ENCODE peak calls at places on chromosomes 1 and 21, in five cellular contexts. G is cardiac muscle cell; I is NCI-H345; S is EL; Q is stimulated activated CD4-positive, alpha-beta T cell treated with anti-CD3 and anti-CD28 coated beads, TNF-alpha, amount 100 ng/mL, for 48 hours. J is an unnamed sample.

GRCh38 chr1:103106426-103107321 is 1.6 kb downstream of the COL11A1 start:
- DNase-seq in G (peak), I (peak), S (peak), Q (no peak), J (peak)

GRCh38 chr1:89519779-89520358 is 4.8 kb upstream of the LRRC8B start:
- DNase-seq in G (peak), I (peak), S (peak), Q (no peak), J (peak)

GRCh38 chr1:236156512-236157208 is 14.3 kb downstream of the GPR137B start:
- DNase-seq in G (no peak), I (no peak), S (no peak), Q (no peak), J (no peak)

GRCh38 chr1:17289756-17290155 is 18.2 kb upstream of the PADI4 start:
- DNase-seq in G (no peak), I (no peak), S (peak), Q (no peak), J (peak)

GRCh38 chr1:229862017-229862774 is 204.8 kb upstream of the GALNT2 start:
- DNase-seq in G (peak), I (no peak), S (no peak), Q (no peak), J (no peak)

GRCh38 chr1:38029081-38029681 is 16.6 kb downstream of the UTP11 start:
- DNase-seq in G (peak), I (peak), S (no peak), Q (no peak), J (no peak)

GRCh38 chr21:36688324-36688723 is 10.6 kb upstream of the SIM2 start:
- DNase-seq in G (no peak), I (no peak), S (no peak), Q (no peak), J (no peak)

GRCh38 chr1:54249798-54250497 is 50.0 kb downstream of the MRPL37 start:
- DNase-seq in G (no peak), I (no peak), S (peak), Q (no peak), J (peak)

GRCh38 chr1:108663074-108663473 is 2.2 kb upstream of the HENMT1 start:
- DNase-seq in G (no peak), I (no peak), S (no peak), Q (no peak), J (no peak)

GRCh38 chr1:231171623-231172197 is 9.9 kb downstream of the TRIM67 start:
- DNase-seq in G (no peak), I (no peak), S (peak), Q (no peak), J (peak)

GRCh38 chr1:209648931-209649776 is 3.1 kb downstream of the LAMB3 start:
- DNase-seq in G (no peak), I (no peak), S (peak), Q (no peak), J (peak)

GRCh38 chr1:41537788-41538351 is 53.4 kb upstream of the EDN2 start:
- DNase-seq in G (peak), I (peak), S (peak), Q (no peak), J (peak)

GRCh38 chr1:108892356-108893140 is 15.8 kb downstream of the GPSM2 start:
- DNase-seq in G (no peak), I (no peak), S (peak), Q (no peak), J (peak)

GRCh38 chr1:94070746-94071318 is 50.1 kb downstream of the ABCA4 start:
- DNase-seq in G (no peak), I (no peak), S (no peak), Q (no peak), J (no peak)

GRCh38 chr1:30696831-30697230 is 26.6 kb downstream of the MATN1 start:
- DNase-seq in G (no peak), I (no peak), S (no peak), Q (no peak), J (no peak)

GRCh38 chr1:226132731-226133503 is 53.6 kb downstream of the ACBD3 start:
- DNase-seq in G (no peak), I (no peak), S (no peak), Q (no peak), J (no peak)

GRCh38 chr1:171138973-171139372 is 46.1 kb upstream of the FMO2 start:
- DNase-seq in G (no peak), I (no peak), S (no peak), Q (no peak), J (no peak)

GRCh38 chr1:183893561-183894289 is 88.8 kb downstream of the RGL1 start:
- DNase-seq in G (peak), I (no peak), S (no peak), Q (no peak), J (no peak)

GRCh38 chr1:27102707-27103468 is 52.0 kb downstream of the SLC9A1 start:
- DNase-seq in G (peak), I (peak), S (peak), Q (peak), J (peak)

GRCh38 chr1:94079991-94080388 is 41.0 kb downstream of the ABCA4 start:
- DNase-seq in G (no peak), I (no peak), S (no peak), Q (no peak), J (no peak)

GRCh38 chr1:32861904-32862698 is 8.6 kb downstream of the FNDC5 start:
- DNase-seq in G (no peak), I (no peak), S (peak), Q (no peak), J (peak)

GRCh38 chr1:227447531-227447990 is 115.8 kb upstream of the ZNF678 start:
- DNase-seq in G (no peak), I (no peak), S (peak), Q (no peak), J (no peak)

GRCh38 chr21:38139380-38140168 is 117.2 kb upstream of the KCNJ15 start:
- DNase-seq in G (no peak), I (no peak), S (peak), Q (no peak), J (peak)

GRCh38 chr21:36155603-36156338 is 853 bp upstream of the DOP1B start:
- DNase-seq in G (no peak), I (peak), S (no peak), Q (no peak), J (no peak)

GRCh38 chr21:39676054-39676771 is 63.5 kb downstream of the B3GALT5 start:
- DNase-seq in G (peak), I (peak), S (no peak), Q (no peak), J (peak)

GRCh38 chr1:162172733-162173132 is 103.2 kb downstream of the NOS1AP start:
- DNase-seq in G (no peak), I (no peak), S (no peak), Q (no peak), J (no peak)

GRCh38 chr1:94022471-94023189 is 98.3 kb downstream of the ABCA4 start:
- DNase-seq in G (no peak), I (peak), S (peak), Q (no peak), J (peak)

GRCh38 chr1:66415326-66415725 is 118.6 kb upstream of the SGIP1 start:
- DNase-seq in G (no peak), I (no peak), S (no peak), Q (no peak), J (no peak)

GRCh38 chr1:216600730-216601426 is 122.4 kb downstream of the ESRRG start:
- DNase-seq in G (peak), I (peak), S (peak), Q (no peak), J (peak)

GRCh38 chr1:221223281-221223680 is 344.0 kb downstream of the HLX start:
- DNase-seq in G (no peak), I (no peak), S (no peak), Q (no peak), J (no peak)

GRCh38 chr1:17696417-17697301 is 58.5 kb upstream of the ACTL8 start:
- DNase-seq in G (peak), I (no peak), S (peak), Q (no peak), J (peak)

GRCh38 chr1:53715478-53715877 is 23.5 kb downstream of the GLIS1 start:
- DNase-seq in G (peak), I (no peak), S (no peak), Q (no peak), J (no peak)

GRCh38 chr1:99264201-99265021 is at the start of gene PLPPR4:
- DNase-seq in G (peak), I (peak), S (peak), Q (no peak), J (peak)

J was measured in adipocyte.